ENCODE peak calls at places on chromosomes 4 and X, in six cellular contexts. E, R, N, L, F and Z are unnamed samples.
A peak's percentile ranks its signal among the peaks of the same experiment; 100 is the strongest.

GRCh38 chr4:129335263-129335662 is 239.3 kb downstream of the C4orf33 start:
- DNase-seq in E (no peak), R (no peak), N (no peak), L (no peak), F (no peak), Z (no peak)

GRCh38 chr4:16884673-16885460 is 13.6 kb downstream of the LDB2 start:
- DNase-seq in E (no peak), R (no peak), N (no peak), L (peak; percentile 48), F (no peak), Z (no peak)

GRCh38 chr4:43380093-43380492 is 487.6 kb downstream of the GRXCR1 start:
- DNase-seq in E (no peak), R (no peak), N (no peak), L (no peak), F (no peak), Z (no peak)

GRCh38 chrX:115553171-115553570 is 7.8 kb upstream of the PLS3 start:
- DNase-seq in E (no peak), R (no peak), N (no peak), L (no peak), F (no peak), Z (no peak)

GRCh38 chrX:66050140-66050569 is 10.3 kb upstream of the VSIG4 start:
- DNase-seq in E (no peak), R (no peak), N (no peak), L (no peak), F (no peak), Z (no peak)

GRCh38 chr4:1325176-1325480 is 21.9 kb upstream of the UVSSA start:
- DNase-seq in E (no peak), R (no peak), N (no peak), L (no peak), F (no peak), Z (no peak)

GRCh38 chr4:41957634-41958033 is 22.4 kb downstream of the TMEM33 start:
- DNase-seq in E (peak; percentile 5), R (no peak), N (no peak), L (peak; percentile 64), F (peak; percentile 9), Z (peak; percentile 15)

GRCh38 chr4:98566491-98567008 is 91.9 kb downstream of the TSPAN5 start:
- DNase-seq in E (peak; percentile 50), R (no peak), N (no peak), L (peak; percentile 44), F (no peak), Z (peak; percentile 62)

GRCh38 chrX:10922158-10922557 is 189.0 kb upstream of the HCCS start:
- DNase-seq in E (peak; percentile 86), R (no peak), N (no peak), L (peak; percentile 72), F (no peak), Z (peak; percentile 52)

GRCh38 chr4:99148545-99148944 is 4.4 kb upstream of the ADH4 start:
- DNase-seq in E (no peak), R (no peak), N (no peak), L (no peak), F (no peak), Z (no peak)

GRCh38 chr4:138952405-138952804 is 63.2 kb upstream of the NOCT start:
- DNase-seq in E (peak; percentile 23), R (no peak), N (peak; percentile 62), L (no peak), F (no peak), Z (no peak)

GRCh38 chrX:72394518-72395163 is 88.9 kb upstream of the CITED1 start:
- DNase-seq in E (peak; percentile 50), R (no peak), N (peak; percentile 0), L (no peak), F (no peak), Z (peak; percentile 14)

GRCh38 chrX:153640736-153641574 is 6.0 kb upstream of the DUSP9 start:
- DNase-seq in E (no peak), R (peak; percentile 27), N (no peak), L (peak; percentile 29), F (no peak), Z (no peak)

GRCh38 chrX:1249101-1249887 is 19.3 kb upstream of the CSF2RA start:
- DNase-seq in E (no peak), R (peak; percentile 93), N (peak; percentile 94), L (peak; percentile 97), F (peak; percentile 64), Z (peak; percentile 83)
- H2BK5ac ChIP-seq in E (no peak overlapping the region), R (no peak overlapping the region), N (peak overlapping the region; percentile 98), L (peak overlapping the region; percentile 75), F (peak overlapping the region; percentile 92), Z (no peak overlapping the region)

GRCh38 chrX:41482153-41482850 is 35.2 kb downstream of the NYX start:
- DNase-seq in E (peak; percentile 7), R (no peak), N (no peak), L (peak; percentile 16), F (no peak), Z (no peak)
- H2BK120ac ChIP-seq in E (no peak overlapping the region), R (no peak overlapping the region), N (no peak overlapping the region), L (no peak overlapping the region), F (no peak overlapping the region), Z (no peak overlapping the region)

GRCh38 chr4:56530269-56531148 is 24.9 kb downstream of the ARL9 start:
- DNase-seq in E (peak; percentile 64), R (peak; percentile 90), N (peak; percentile 48), L (peak; percentile 93), F (peak; percentile 82), Z (peak; percentile 88)
- H4K8ac ChIP-seq in E (peak overlapping the region; percentile 74), R (no peak overlapping the region), N (no peak overlapping the region), L (no peak overlapping the region), F (no peak overlapping the region), Z (peak overlapping the region; percentile 83)

DNA sequence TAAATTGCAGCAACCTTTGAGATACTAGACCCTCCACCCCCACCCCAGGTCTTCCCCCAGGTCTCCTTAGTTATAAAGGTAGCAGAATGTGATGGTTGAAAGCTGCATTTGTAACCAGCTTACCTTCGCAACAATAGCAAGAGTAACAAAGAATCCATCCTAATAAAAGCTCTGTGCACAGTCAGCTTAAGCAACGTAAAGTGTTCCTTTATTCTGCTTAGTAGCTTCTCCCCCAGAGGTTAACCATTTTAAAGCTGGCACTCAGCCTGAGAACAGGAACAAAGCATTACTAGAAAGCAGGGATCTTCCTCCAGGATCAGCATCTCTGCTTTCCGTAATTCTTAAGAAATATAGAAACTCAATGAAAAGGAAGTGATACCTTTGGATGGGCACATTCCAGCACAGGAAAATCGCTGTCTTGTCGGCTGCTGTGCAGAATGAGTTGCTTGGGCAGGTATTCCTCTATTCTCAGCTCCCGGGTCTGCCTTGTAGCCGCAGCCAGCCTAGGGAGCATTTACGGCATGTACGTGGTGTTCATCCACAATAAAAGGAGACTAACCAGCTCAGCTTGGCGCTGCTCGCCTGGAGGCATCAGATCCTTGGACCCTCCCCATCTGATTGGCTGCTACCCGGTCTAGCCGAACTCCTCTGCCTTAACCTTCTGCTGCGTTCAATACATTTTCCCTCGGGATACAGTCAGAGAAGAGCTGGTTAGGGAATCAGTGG is 113.0 kb upstream of the TLR3 start:
- DNase-seq in E (no peak), R (no peak), N (no peak), L (no peak), F (peak; percentile 42), Z (no peak)
- H2BK5ac ChIP-seq in E (no peak overlapping the region), R (no peak overlapping the region), N (no peak overlapping the region), L (no peak overlapping the region), F (peak overlapping the region; percentile 15), Z (no peak overlapping the region)

GRCh38 chr4:78065514-78066192 is 8.5 kb downstream of the FRAS1 start:
- DNase-seq in E (no peak), R (no peak), N (no peak), L (no peak), F (no peak), Z (no peak)
- H2BK120ac ChIP-seq in E (no peak overlapping the region), R (no peak overlapping the region), N (no peak overlapping the region), L (no peak overlapping the region), F (no peak overlapping the region), Z (no peak overlapping the region)

GRCh38 chr4:4321951-4322688 is 32.1 kb downstream of the ZBTB49 start:
- DNase-seq in E (no peak), R (no peak), N (no peak), L (no peak), F (no peak), Z (no peak)
- H4K8ac ChIP-seq in E (no peak overlapping the region), R (no peak overlapping the region), N (no peak overlapping the region), L (no peak overlapping the region), F (no peak overlapping the region), Z (no peak overlapping the region)

DNA sequence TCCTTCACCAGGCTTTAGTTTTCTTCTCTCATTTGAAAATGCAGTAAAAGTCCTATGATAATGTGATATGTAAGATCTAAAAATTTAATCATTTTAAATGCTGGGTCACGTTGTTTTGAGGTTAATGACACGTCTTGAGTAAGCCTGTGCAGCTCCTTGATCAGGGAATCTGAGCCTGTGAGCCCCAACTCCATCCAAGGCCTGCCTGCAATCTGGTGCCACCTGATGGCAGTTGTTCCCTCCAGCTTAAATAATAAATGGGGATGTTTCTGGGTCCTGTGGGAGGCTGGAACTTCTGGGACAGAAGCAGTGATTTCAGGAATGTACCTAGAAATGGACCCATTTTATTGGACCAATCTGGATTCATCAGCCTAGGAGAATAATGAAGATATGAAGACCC is 455.4 kb upstream of the ADGRL3 start:
- DNase-seq in E (peak; percentile 45), R (peak; percentile 38), N (no peak), L (peak; percentile 48), F (no peak), Z (no peak)
- H2BK5ac ChIP-seq in E (no peak overlapping the region), R (no peak overlapping the region), N (no peak overlapping the region), L (no peak overlapping the region), F (no peak overlapping the region), Z (no peak overlapping the region)

GRCh38 chr4:122009524-122009923 is 57.7 kb upstream of the TRPC3 start:
- DNase-seq in E (no peak), R (no peak), N (no peak), L (no peak), F (no peak), Z (no peak)
- H2BK120ac ChIP-seq in E (peak overlapping the region; percentile 91), R (no peak overlapping the region), N (no peak overlapping the region), L (no peak overlapping the region), F (no peak overlapping the region), Z (no peak overlapping the region)

DNA sequence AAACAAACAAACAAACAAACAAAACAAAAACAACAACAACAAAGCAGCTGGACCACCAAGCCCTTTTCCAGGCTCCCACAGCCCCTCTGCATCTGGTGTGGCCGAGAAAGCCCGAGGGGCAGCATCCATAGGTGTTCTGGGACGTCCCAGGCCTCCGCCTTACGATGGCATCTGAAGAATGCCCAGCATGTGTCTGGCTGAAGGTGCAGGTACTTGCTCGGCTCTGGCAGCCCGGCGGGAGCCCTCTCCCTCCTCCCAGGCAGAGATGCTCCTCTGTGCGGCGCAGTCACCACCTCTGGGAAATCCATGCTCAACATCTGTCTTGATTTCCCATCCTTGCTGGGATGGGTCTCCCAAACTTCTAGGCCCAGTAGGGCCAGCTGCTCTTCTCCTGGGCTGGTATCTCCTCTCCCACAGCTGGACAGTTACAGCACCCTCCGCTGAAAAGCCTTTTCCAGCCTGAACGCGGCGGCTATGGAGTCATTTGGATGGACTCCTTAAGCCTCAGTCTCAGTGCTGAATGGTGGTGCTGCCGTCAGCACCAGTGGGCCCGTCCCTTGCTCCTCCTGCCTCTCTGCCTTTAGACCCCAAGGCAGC is 4.3 kb downstream of the PSAPL1 start:
- DNase-seq in E (no peak), R (peak; percentile 77), N (peak; percentile 44), L (peak; percentile 79), F (no peak), Z (no peak)
- H4K8ac ChIP-seq in E (no peak overlapping the region), R (no peak overlapping the region), N (no peak overlapping the region), L (no peak overlapping the region), F (no peak overlapping the region), Z (no peak overlapping the region)